ENCODE peak calls at places on chromosome 4, in four cellular contexts. W is GM12865, U is GM23338, N is HT1080. Q is an unnamed sample.

GRCh38 chr4:6504900-6505496 is 32.6 kb upstream of the PPP2R2C start:
- DNase-seq in W (no peak), U (peak), N (no peak), Q (no peak)

GRCh38 chr4:139919513-139919912 is 234.5 kb downstream of the MAML3 start:
- DNase-seq in W (no peak), U (no peak), N (no peak), Q (no peak)

GRCh38 chr4:102860928-102861327 is 7.9 kb upstream of the CISD2 start:
- DNase-seq in W (no peak), U (no peak), N (no peak), Q (no peak)

GRCh38 chr4:40427138-40427537 is 92.0 kb downstream of the CHRNA9 start:
- DNase-seq in W (no peak), U (no peak), N (no peak), Q (no peak)

GRCh38 chr4:163544407-163545038 is 50.0 kb downstream of the TMA16 start:
- DNase-seq in W (peak), U (peak), N (peak), Q (peak)

GRCh38 chr4:140150886-140151699 is 2.9 kb downstream of the MAML3 start:
- DNase-seq in W (peak), U (peak), N (peak), Q (peak)

GRCh38 chr4:144709793-144710525 is 64.0 kb downstream of the HHIP start:
- DNase-seq in W (no peak), U (no peak), N (peak), Q (peak)

GRCh38 chr4:108619372-108620100 is 840 bp upstream of the RPL34 start:
- DNase-seq in W (no peak), U (peak), N (no peak), Q (no peak)

GRCh38 chr4:89889289-89889688 is 5.4 kb upstream of the MMRN1 start:
- DNase-seq in W (peak), U (no peak), N (no peak), Q (no peak)

GRCh38 chr4:2339458-2340271 is 77.8 kb upstream of the MXD4 start:
- DNase-seq in W (no peak), U (no peak), N (no peak), Q (no peak)

GRCh38 chr4:168744021-168744420 is 247.2 kb downstream of the PALLD start:
- DNase-seq in W (no peak), U (no peak), N (peak), Q (no peak)

GRCh38 chr4:114658179-114658578 is 59.6 kb downstream of the UGT8 start:
- DNase-seq in W (no peak), U (peak), N (no peak), Q (no peak)

GRCh38 chr4:152460488-152460887 is 75.4 kb downstream of the FBXW7 start:
- DNase-seq in W (peak), U (no peak), N (peak), Q (no peak)

GRCh38 chr4:113727802-113728201 is 33.7 kb downstream of the CAMK2D start:
- DNase-seq in W (no peak), U (no peak), N (no peak), Q (no peak)

GRCh38 chr4:7031526-7032449 is 11.4 kb upstream of the TADA2B start:
- DNase-seq in W (no peak), U (no peak), N (no peak), Q (no peak)

GRCh38 chr4:76689079-76689817 is 208.7 kb downstream of the SOWAHB start:
- DNase-seq in W (peak), U (peak), N (peak), Q (peak)

GRCh38 chr4:31088600-31089230 is 368.5 kb downstream of the PCDH7 start:
- DNase-seq in W (no peak), U (no peak), N (no peak), Q (no peak)

GRCh38 chr4:110224812-110225211 is 26.4 kb upstream of the ELOVL6 start:
- DNase-seq in W (no peak), U (no peak), N (no peak), Q (no peak)

GRCh38 chr4:156321203-156321602 is 367.5 kb upstream of the CTSO start:
- DNase-seq in W (no peak), U (no peak), N (peak), Q (no peak)

GRCh38 chr4:138958519-138958918 is 57.1 kb upstream of the NOCT start:
- DNase-seq in W (no peak), U (no peak), N (no peak), Q (no peak)

GRCh38 chr4:86302242-86302641 is 57.6 kb downstream of the MAPK10 start:
- DNase-seq in W (peak), U (peak), N (peak), Q (no peak)

GRCh38 chr4:7873881-7874280 is 65.8 kb downstream of the AFAP1 start:
- DNase-seq in W (no peak), U (no peak), N (no peak), Q (no peak)

GRCh38 chr4:121791481-121791880 is 9.6 kb upstream of the EXOSC9 start:
- DNase-seq in W (no peak), U (no peak), N (peak), Q (no peak)

GRCh38 chr4:186554890-186555827 is at the start of gene MTNR1A:
- DNase-seq in W (no peak), U (peak), N (no peak), Q (peak)

GRCh38 chr4:137408527-137409177 is 123.6 kb downstream of the PCDH18 start:
- DNase-seq in W (no peak), U (peak), N (no peak), Q (no peak)

GRCh38 chr4:110202024-110202423 is 3.6 kb upstream of the ELOVL6 start:
- DNase-seq in W (no peak), U (no peak), N (no peak), Q (no peak)

GRCh38 chr4:89563431-89563830 is 255.8 kb upstream of the GPRIN3 start:
- DNase-seq in W (no peak), U (no peak), N (peak), Q (no peak)

GRCh38 chr4:21976166-21976565 is 27.6 kb upstream of the KCNIP4 start:
- DNase-seq in W (no peak), U (no peak), N (no peak), Q (no peak)

GRCh38 chr4:176443646-176444409 is 124.1 kb downstream of the SPCS3 start:
- DNase-seq in W (no peak), U (no peak), N (peak), Q (peak)

GRCh38 chr4:1081689-1082040 is 31.7 kb downstream of the RNF212 start:
- DNase-seq in W (no peak), U (no peak), N (no peak), Q (peak)

GRCh38 chr4:169557061-169557636 is 55.2 kb downstream of the NEK1 start:
- DNase-seq in W (no peak), U (no peak), N (peak), Q (no peak)